ENCODE peak calls at places on chromosomes 3 and 15, in four cellular contexts. B is GM23338, O is H9, F is GM23248. K is an unnamed sample.

GRCh38 chr3:16264174-16264707 is 502 bp downstream of the DPH3 start:
- DNase-seq in B (no peak), O (no peak), F (peak; percentile 42), K (no peak)

GRCh38 chr15:68187559-68187958 is 17.6 kb downstream of the CALML4 start:
- DNase-seq in B (no peak), O (no peak), F (peak; percentile 50), K (peak; percentile 90)

GRCh38 chr3:127784865-127785710 is 37.2 kb downstream of the MGLL start:
- DNase-seq in B (no peak), O (no peak), F (no peak), K (no peak)

GRCh38 chr3:159978353-159978752 is 10.3 kb upstream of the IL12A start:
- DNase-seq in B (no peak), O (no peak), F (no peak), K (no peak)

GRCh38 chr3:57757642-57758297 is 1.7 kb downstream of the SLMAP start:
- DNase-seq in B (peak; percentile 52), O (no peak), F (peak; percentile 50), K (peak; percentile 26)

GRCh38 chr15:65192016-65192415 is 6.9 kb upstream of the CLPX start:
- DNase-seq in B (peak; percentile 32), O (peak; percentile 42), F (peak; percentile 24), K (peak; percentile 12)

GRCh38 chr3:171088496-171088895 is 62.0 kb upstream of the SLC2A2 start:
- DNase-seq in B (no peak), O (no peak), F (no peak), K (peak; percentile 51)

GRCh38 chr3:65955792-65956477 is 82.8 kb downstream of the MAGI1 start:
- DNase-seq in B (no peak), O (no peak), F (peak; percentile 84), K (peak; percentile 40)

GRCh38 chr3:141148770-141149169 is 82.9 kb upstream of the PXYLP1 start:
- DNase-seq in B (no peak), O (no peak), F (no peak), K (no peak)

GRCh38 chr3:107421170-107421792 is 44.0 kb downstream of the CCDC54 start:
- DNase-seq in B (peak; percentile 90), O (no peak), F (peak; percentile 75), K (peak; percentile 82)

GRCh38 chr3:167228135-167228534 is 152.0 kb downstream of the ZBBX start:
- DNase-seq in B (no peak), O (no peak), F (peak; percentile 73), K (peak; percentile 88)

GRCh38 chr3:56855856-56856538 is 54.2 kb upstream of the ARHGEF3 start:
- DNase-seq in B (peak; percentile 85), O (peak; percentile 68), F (peak; percentile 41), K (no peak)

GRCh38 chr3:129312671-129313414 is 34.2 kb downstream of the HMCES start:
- DNase-seq in B (no peak), O (no peak), F (no peak), K (no peak)

GRCh38 chr3:127529346-127530188 is 61.0 kb downstream of the TPRA1 start:
- DNase-seq in B (no peak), O (no peak), F (no peak), K (no peak)

GRCh38 chr3:8734137-8734878 is 706 bp downstream of the CAV3 start:
- DNase-seq in B (no peak), O (no peak), F (no peak), K (no peak)

GRCh38 chr3:31522152-31522551 is 10.6 kb upstream of the STT3B start:
- DNase-seq in B (no peak), O (no peak), F (no peak), K (no peak)

GRCh38 chr3:186239321-186239720 is 122.7 kb downstream of the DGKG start:
- DNase-seq in B (peak; percentile 94), O (peak; percentile 66), F (peak; percentile 16), K (peak; percentile 24)

GRCh38 chr3:59006791-59007517 is 42.9 kb downstream of the CFAP20DC start:
- DNase-seq in B (no peak), O (no peak), F (peak; percentile 62), K (peak; percentile 75)

GRCh38 chr3:9500108-9501050 is 53.2 kb downstream of the LHFPL4 start:
- DNase-seq in B (peak; percentile 94), O (peak; percentile 92), F (peak; percentile 85), K (peak; percentile 57)

GRCh38 chr15:64697911-64698369 is 77.4 kb downstream of the RBPMS2 start:
- DNase-seq in B (no peak), O (no peak), F (peak; percentile 56), K (no peak)

GRCh38 chr15:80176443-80176842 is 23.6 kb downstream of the FAH start:
- DNase-seq in B (no peak), O (no peak), F (no peak), K (no peak)

GRCh38 chr3:184345678-184346144 is 8.3 kb downstream of the FAM131A start:
- DNase-seq in B (peak; percentile 94), O (peak; percentile 92), F (peak; percentile 90), K (peak; percentile 49)

GRCh38 chr15:51341366-51342248 is at the start of gene GLDN:
- DNase-seq in B (peak; percentile 74), O (peak; percentile 52), F (peak; percentile 66), K (peak; percentile 46)

GRCh38 chr3:116331370-116331769 is 113.9 kb downstream of the LSAMP start:
- DNase-seq in B (no peak), O (no peak), F (no peak), K (peak; percentile 37)

GRCh38 chr15:62297933-62298332 is 132.8 kb upstream of the C2CD4B start:
- DNase-seq in B (no peak), O (no peak), F (no peak), K (no peak)

GRCh38 chr15:25643120-25643519 is 204.3 kb upstream of the UBE3A start:
- DNase-seq in B (peak; percentile 80), O (peak; percentile 70), F (no peak), K (no peak)

GRCh38 chr3:158313344-158313927 is 203.5 kb downstream of the RSRC1 start:
- DNase-seq in B (peak; percentile 55), O (no peak), F (peak; percentile 32), K (peak; percentile 48)

GRCh38 chr3:18424862-18425640 is at the start of gene SATB1:
- DNase-seq in B (peak; percentile 92), O (peak; percentile 82), F (peak; percentile 82), K (peak; percentile 68)

GRCh38 chr3:163915279-163915678 is 1163.0 kb downstream of the SI start:
- DNase-seq in B (no peak), O (no peak), F (no peak), K (no peak)

GRCh38 chr15:101203029-101203428 is 48.8 kb downstream of the CHSY1 start:
- DNase-seq in B (no peak), O (no peak), F (no peak), K (no peak)

GRCh38 chr3:50639055-50639494 is 22.1 kb downstream of the MAPKAPK3 start:
- DNase-seq in B (no peak), O (no peak), F (peak; percentile 95), K (peak; percentile 33)

GRCh38 chr3:97981886-97982285 is 9.7 kb upstream of the RIOX2 start:
- DNase-seq in B (no peak), O (no peak), F (no peak), K (peak; percentile 26)

GRCh38 chr3:42698911-42699230 is 3.7 kb downstream of the HHATL start:
- DNase-seq in B (no peak), O (no peak), F (no peak), K (no peak)

GRCh38 chr15:64205202-64205601 is 42.4 kb upstream of the PPIB start:
- DNase-seq in B (no peak), O (no peak), F (no peak), K (no peak)

GRCh38 chr3:194140520-194141414 is 4.8 kb downstream of the HES1 start:
- DNase-seq in B (peak; percentile 93), O (peak; percentile 86), F (peak; percentile 62), K (peak; percentile 73)

GRCh38 chr3:45972534-45973402 is 22.9 kb downstream of the FYCO1 start:
- DNase-seq in B (no peak), O (no peak), F (peak; percentile 95), K (peak; percentile 93)

GRCh38 chr15:99343208-99343607 is 91.9 kb downstream of the LRRC28 start:
- DNase-seq in B (no peak), O (no peak), F (no peak), K (no peak)

GRCh38 chr3:42097166-42097946 is 6.2 kb downstream of the TRAK1 start:
- DNase-seq in B (no peak), O (no peak), F (peak; percentile 88), K (peak; percentile 48)

GRCh38 chr3:195884691-195885035 is 23.7 kb downstream of the TNK2 start:
- DNase-seq in B (no peak), O (no peak), F (no peak), K (no peak)

GRCh38 chr3:11115548-11115947 is 38.7 kb upstream of the HRH1 start:
- DNase-seq in B (no peak), O (no peak), F (no peak), K (no peak)

GRCh38 chr3:181755959-181756358 is 44.2 kb downstream of the SOX2 start:
- DNase-seq in B (peak; percentile 70), O (no peak), F (no peak), K (no peak)
- H3K4me1 ChIP-seq in B (peaks cover 58% of the 10 kb centered on the region), O (peaks cover 11% of the 10 kb centered on the region), F (no peaks in the 10 kb centered on the region), K (no peaks in the 10 kb centered on the region)

DNA sequence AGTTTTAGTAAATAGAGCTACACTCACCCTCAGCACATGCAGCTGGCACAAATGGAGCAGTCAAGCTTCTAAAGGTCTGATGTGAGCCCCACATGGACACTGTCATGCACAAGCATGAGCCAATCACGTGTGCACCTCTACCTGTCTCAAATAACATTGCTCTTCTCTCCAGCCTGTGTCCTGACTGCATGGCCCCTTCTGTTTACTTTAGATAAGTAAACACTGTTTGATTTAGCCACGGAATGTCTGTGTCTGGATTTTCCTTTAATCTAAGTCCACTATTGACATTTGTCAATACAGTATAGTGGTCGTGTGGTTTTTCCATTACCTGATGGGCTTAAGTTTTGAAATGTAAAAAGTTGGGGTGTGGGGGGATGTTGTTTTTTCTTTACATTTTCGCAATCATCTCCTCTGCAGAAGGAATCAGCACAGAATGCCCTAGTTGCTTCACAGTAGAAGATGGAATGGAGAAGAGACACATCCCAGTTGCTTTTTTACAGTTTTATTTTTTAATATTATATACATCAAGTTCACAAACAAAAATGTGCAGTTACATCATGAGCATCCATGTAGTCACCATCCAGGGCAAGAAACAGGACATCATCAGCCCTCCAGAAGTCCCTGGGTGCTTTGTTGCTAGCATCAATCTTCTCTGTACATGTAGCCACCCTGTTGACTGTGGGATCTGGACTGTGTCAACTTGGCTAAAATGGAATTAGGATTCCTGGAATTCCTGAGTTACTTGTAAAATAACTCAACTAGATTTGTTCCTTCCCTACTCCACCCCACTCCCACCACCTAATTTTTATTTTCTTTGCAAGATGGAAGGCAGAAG is 146.1 kb downstream of the UACA start:
- DNase-seq in B (no peak), O (no peak), F (peak; percentile 13), K (peak; percentile 42)
- H2AFZ ChIP-seq in B (no peak overlapping the region), O (no peak overlapping the region), F (no peak overlapping the region), K (no peak overlapping the region)

DNA sequence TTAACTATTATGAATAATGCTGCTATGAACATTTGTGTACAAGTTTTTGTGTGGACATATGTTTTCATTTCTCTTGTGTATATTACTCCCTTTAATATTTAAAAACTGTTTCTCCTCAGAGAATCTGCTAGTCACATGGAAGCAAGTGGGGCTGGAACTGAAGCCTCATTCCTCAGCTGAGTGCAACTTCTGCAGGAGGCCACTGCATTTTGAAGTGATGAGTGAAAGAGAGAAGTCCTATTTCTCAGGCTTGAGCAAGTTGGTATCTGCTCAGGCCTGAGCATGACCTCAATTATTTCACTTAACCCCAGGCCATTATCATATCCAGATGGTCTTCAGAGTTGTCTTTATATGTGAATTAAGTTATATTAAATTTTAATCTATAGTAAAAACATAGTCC is 11.5 kb downstream of the TLR9 start:
- DNase-seq in B (no peak), O (no peak), F (peak; percentile 28), K (no peak)
- H3K4me1 ChIP-seq in B (no peaks in the 10 kb centered on the region), O (no peaks in the 10 kb centered on the region), F (peaks cover 13% of the 10 kb centered on the region), K (peaks cover 9% of the 10 kb centered on the region)

GRCh38 chr15:66932634-66933024 is 132.8 kb upstream of the SMAD3 start:
- DNase-seq in B (no peak), O (no peak), F (no peak), K (no peak)
- H2AFZ ChIP-seq in B (no peak overlapping the region), O (no peak overlapping the region), F (no peak overlapping the region), K (no peak overlapping the region)

GRCh38 chr15:52782514-52782913 is 7.6 kb downstream of the ONECUT1 start:
- DNase-seq in B (no peak), O (no peak), F (no peak), K (no peak)
- H3K4me1 ChIP-seq in B (peaks cover 46% of the 10 kb centered on the region), O (peaks cover 7% of the 10 kb centered on the region), F (no peaks in the 10 kb centered on the region), K (no peaks in the 10 kb centered on the region)